ENCODE peak calls at places on chromosomes 7 and 10, in five cellular contexts. One of them, this sample, is unnamed. For H3K4me1, the result is how much of the 10 kb centered on the place peaks cover.

GRCh38 chr10:34380816-34381215 is 434.3 kb downstream of the PARD3 start:
- DNase-seq in heart right ventricle: no peak
- DNase-seq in H9: no peak
- DNase-seq in H1: no peak
- DNase-seq in tibial artery: no peak
- DNase-seq in this sample: no peak

GRCh38 chr7:105782391-105783063 is 93.9 kb downstream of the ATXN7L1 start:
- DNase-seq in heart right ventricle: no peak
- DNase-seq in H9: no peak
- DNase-seq in H1: no peak
- DNase-seq in tibial artery: no peak
- DNase-seq in this sample: no peak

GRCh38 chr7:108109216-108109908 is 20.8 kb downstream of the LAMB4 start:
- DNase-seq in heart right ventricle: no peak
- DNase-seq in H9: no peak
- DNase-seq in H1: no peak
- DNase-seq in tibial artery: no peak
- DNase-seq in this sample: no peak

GRCh38 chr10:45003432-45004000 is 2.8 kb downstream of the ZNF22 start:
- DNase-seq in heart right ventricle: no peak
- DNase-seq in H9: no peak
- DNase-seq in H1: no peak
- DNase-seq in tibial artery: no peak
- DNase-seq in this sample: no peak

GRCh38 chr10:92042541-92042940 is 119.0 kb downstream of the BTAF1 start:
- DNase-seq in heart right ventricle: no peak
- DNase-seq in H9: no peak
- DNase-seq in H1: no peak
- DNase-seq in tibial artery: no peak
- DNase-seq in this sample: no peak

GRCh38 chr7:98102170-98102569 is 4.5 kb upstream of the LMTK2 start:
- DNase-seq in heart right ventricle: no peak
- DNase-seq in H9: no peak
- DNase-seq in H1: no peak
- DNase-seq in tibial artery: no peak
- DNase-seq in this sample: no peak

GRCh38 chr10:24947304-24948097 is 4.9 kb downstream of the PRTFDC1 start:
- DNase-seq in heart right ventricle: peak
- DNase-seq in H9: no peak
- DNase-seq in H1: no peak
- DNase-seq in tibial artery: no peak
- DNase-seq in this sample: no peak

GRCh38 chr7:1151653-1152425 is 8.2 kb downstream of the ZFAND2A start:
- DNase-seq in heart right ventricle: no peak
- DNase-seq in H9: no peak
- DNase-seq in H1: no peak
- DNase-seq in tibial artery: no peak
- DNase-seq in this sample: no peak

GRCh38 chr10:91700788-91701444 is 68.0 kb upstream of the PPP1R3C start:
- DNase-seq in heart right ventricle: no peak
- DNase-seq in H9: no peak
- DNase-seq in H1: no peak
- DNase-seq in tibial artery: no peak
- DNase-seq in this sample: no peak

GRCh38 chr10:43057831-43058340 is 19.0 kb upstream of the RET start:
- DNase-seq in heart right ventricle: no peak
- DNase-seq in H9: no peak
- DNase-seq in H1: no peak
- DNase-seq in tibial artery: no peak
- DNase-seq in this sample: no peak

GRCh38 chr7:87735360-87735759 is 107.2 kb downstream of the RUNDC3B start:
- DNase-seq in heart right ventricle: no peak
- DNase-seq in H9: no peak
- DNase-seq in H1: no peak
- DNase-seq in tibial artery: no peak
- DNase-seq in this sample: no peak

GRCh38 chr7:93054975-93055374 is 62.8 kb downstream of the SAMD9 start:
- DNase-seq in heart right ventricle: no peak
- DNase-seq in H9: no peak
- DNase-seq in H1: no peak
- DNase-seq in tibial artery: no peak
- DNase-seq in this sample: no peak

DNA sequence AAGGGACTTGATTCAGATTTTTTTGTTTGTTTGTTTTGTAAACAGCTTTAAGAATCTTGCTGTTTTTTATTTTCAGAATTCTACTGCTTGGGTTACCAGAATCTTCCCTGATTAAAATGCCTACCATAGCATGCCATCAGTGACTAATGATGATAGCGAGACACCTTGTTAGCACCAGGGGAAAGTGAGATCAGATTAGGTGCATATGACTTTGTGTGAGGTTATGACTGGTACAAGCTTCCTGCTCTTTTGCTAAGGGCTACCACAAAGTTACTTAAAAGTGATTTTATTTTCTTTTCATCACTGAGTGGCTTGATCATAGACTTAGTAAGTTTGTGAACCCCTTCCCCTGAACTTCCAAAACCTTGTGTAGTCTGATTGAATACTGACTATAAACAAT is 93.5 kb downstream of the SND1 start:
- DNase-seq in heart right ventricle: no peak
- DNase-seq in H9: no peak
- DNase-seq in H1: no peak
- DNase-seq in tibial artery: no peak
- DNase-seq in this sample: peak
- H3K4me1 ChIP-seq in heart right ventricle: under half
- H3K4me1 ChIP-seq in H9: under half
- H3K4me1 ChIP-seq in H1: under half
- H3K4me1 ChIP-seq in tibial artery: under half
- H3K4me1 ChIP-seq in this sample: under half

GRCh38 chr7:50334341-50334994 is 30.0 kb downstream of the IKZF1 start:
- DNase-seq in heart right ventricle: no peak
- DNase-seq in H9: no peak
- DNase-seq in H1: no peak
- DNase-seq in tibial artery: no peak
- DNase-seq in this sample: peak

GRCh38 chr7:50332241-50333176 is 28.0 kb downstream of the IKZF1 start:
- DNase-seq in heart right ventricle: no peak
- DNase-seq in H9: no peak
- DNase-seq in H1: no peak
- DNase-seq in tibial artery: no peak
- DNase-seq in this sample: no peak

GRCh38 chr7:50331564-50332208 is 27.2 kb downstream of the IKZF1 start:
- DNase-seq in heart right ventricle: no peak
- DNase-seq in H9: no peak
- DNase-seq in H1: no peak
- DNase-seq in tibial artery: no peak
- DNase-seq in this sample: no peak

GRCh38 chr7:50335230-50335794 is 30.8 kb downstream of the IKZF1 start:
- DNase-seq in heart right ventricle: no peak
- DNase-seq in H9: no peak
- DNase-seq in H1: no peak
- DNase-seq in tibial artery: no peak
- DNase-seq in this sample: no peak

GRCh38 chr7:50333266-50333665 is 28.8 kb downstream of the IKZF1 start:
- DNase-seq in heart right ventricle: no peak
- DNase-seq in H9: no peak
- DNase-seq in H1: no peak
- DNase-seq in tibial artery: no peak
- DNase-seq in this sample: peak
- H3K4me1 ChIP-seq in heart right ventricle: under half
- H3K4me1 ChIP-seq in H9: under half
- H3K4me1 ChIP-seq in H1: under half
- H3K4me1 ChIP-seq in tibial artery: under half
- H3K4me1 ChIP-seq in this sample: half or more

GRCh38 chr10:11235771-11236170 is 218.1 kb downstream of the CELF2 start:
- DNase-seq in heart right ventricle: no peak
- DNase-seq in H9: no peak
- DNase-seq in H1: no peak
- DNase-seq in tibial artery: no peak
- DNase-seq in this sample: no peak

GRCh38 chr10:11237571-11237970 is 219.9 kb downstream of the CELF2 start:
- DNase-seq in heart right ventricle: no peak
- DNase-seq in H9: no peak
- DNase-seq in H1: no peak
- DNase-seq in tibial artery: no peak
- DNase-seq in this sample: peak

GRCh38 chr10:11234857-11235640 is 217.4 kb downstream of the CELF2 start:
- DNase-seq in heart right ventricle: no peak
- DNase-seq in H9: no peak
- DNase-seq in H1: no peak
- DNase-seq in tibial artery: no peak
- DNase-seq in this sample: no peak

GRCh38 chr10:11238893-11239292 is 221.2 kb downstream of the CELF2 start:
- DNase-seq in heart right ventricle: no peak
- DNase-seq in H9: no peak
- DNase-seq in H1: no peak
- DNase-seq in tibial artery: no peak
- DNase-seq in this sample: no peak

DNA sequence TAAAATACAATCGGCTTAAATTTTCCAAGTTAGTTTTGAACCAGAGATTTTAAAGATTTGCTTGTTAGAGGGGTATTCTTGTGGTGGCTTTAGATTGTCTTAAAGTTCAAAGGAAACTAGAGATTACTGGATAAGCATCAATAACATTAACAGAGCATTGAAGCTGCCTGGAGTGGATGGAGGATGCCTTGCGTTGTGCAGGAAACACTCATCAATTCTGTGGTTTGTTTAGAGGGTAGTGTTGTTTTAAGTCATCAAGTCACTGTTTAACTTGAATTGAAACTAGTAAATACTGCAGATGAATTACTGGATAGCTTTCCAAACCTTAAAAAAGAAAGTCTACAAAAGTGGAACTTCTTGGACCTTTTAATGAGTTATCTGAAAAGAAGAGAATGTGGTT is 218.6 kb downstream of the CELF2 start:
- DNase-seq in heart right ventricle: no peak
- DNase-seq in H9: no peak
- DNase-seq in H1: no peak
- DNase-seq in tibial artery: no peak
- DNase-seq in this sample: peak
- H3K4me1 ChIP-seq in heart right ventricle: under half
- H3K4me1 ChIP-seq in H9: under half
- H3K4me1 ChIP-seq in H1: under half
- H3K4me1 ChIP-seq in tibial artery: under half
- H3K4me1 ChIP-seq in this sample: half or more

GRCh38 chr7:139722604-139723003 is 55.2 kb downstream of the HIPK2 start:
- DNase-seq in heart right ventricle: no peak
- DNase-seq in H9: no peak
- DNase-seq in H1: no peak
- DNase-seq in tibial artery: no peak
- DNase-seq in this sample: no peak
- H3K4me1 ChIP-seq in heart right ventricle: half or more
- H3K4me1 ChIP-seq in H9: under half
- H3K4me1 ChIP-seq in H1: under half
- H3K4me1 ChIP-seq in tibial artery: under half
- H3K4me1 ChIP-seq in this sample: under half

GRCh38 chr10:113493943-113494342 is 58.9 kb upstream of the HABP2 start:
- DNase-seq in heart right ventricle: no peak
- DNase-seq in H9: no peak
- DNase-seq in H1: no peak
- DNase-seq in tibial artery: no peak
- DNase-seq in this sample: no peak
- H3K4me1 ChIP-seq in heart right ventricle: under half
- H3K4me1 ChIP-seq in H9: under half
- H3K4me1 ChIP-seq in H1: under half
- H3K4me1 ChIP-seq in tibial artery: half or more
- H3K4me1 ChIP-seq in this sample: under half

DNA sequence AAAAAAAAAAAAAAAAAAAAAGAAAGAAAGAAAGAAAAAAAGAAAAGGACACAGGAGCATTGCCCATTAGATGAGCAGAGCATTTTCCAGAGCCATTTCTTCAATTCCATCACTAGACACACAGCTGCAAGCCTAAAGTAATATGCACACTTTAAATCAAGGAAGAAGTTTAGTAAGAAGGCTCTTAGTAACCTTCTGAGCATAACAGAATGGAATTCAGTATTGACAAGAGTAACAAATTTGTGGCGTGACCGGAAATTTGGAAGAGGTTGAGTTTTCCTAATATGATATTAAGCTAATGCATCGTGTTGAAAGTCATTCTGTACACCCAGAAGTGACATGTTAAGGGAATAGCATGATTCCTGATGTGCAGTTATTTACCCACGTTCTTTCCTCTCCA is 35.3 kb downstream of the SMURF1 start:
- DNase-seq in heart right ventricle: no peak
- DNase-seq in H9: no peak
- DNase-seq in H1: no peak
- DNase-seq in tibial artery: no peak
- DNase-seq in this sample: no peak
- H3K4me1 ChIP-seq in heart right ventricle: under half
- H3K4me1 ChIP-seq in H9: under half
- H3K4me1 ChIP-seq in H1: under half
- H3K4me1 ChIP-seq in tibial artery: half or more
- H3K4me1 ChIP-seq in this sample: under half

This sample was measured in CD4-positive, CD25-positive, alpha-beta regulatory T cell.